ENCODE peak calls at places on chromosomes 5 and 9, in six cellular contexts. Y, K, Q, D, I and W are unnamed samples.

GRCh38 chr9:131854906-131855504 is 115.1 kb upstream of the RAPGEF1 start:
- DNase-seq in I (no peak), Y (no peak), K (peak; percentile 60), D (no peak), Q (no peak), W (no peak)

GRCh38 chr5:71601222-71602026 is 14.3 kb downstream of the MCCC2 start:
- DNase-seq in I (no peak), Y (no peak), D (peak; percentile 51), K (peak; percentile 98), Q (peak; percentile 75), W (no peak)

GRCh38 chr9:131676431-131676972 is 63.4 kb downstream of the RAPGEF1 start:
- DNase-seq in I (no peak), K (no peak), D (no peak), Q (no peak), Y (no peak), W (no peak)

GRCh38 chr9:107360098-107360497 is 77.0 kb downstream of the RAD23B start:
- DNase-seq in K (no peak), Y (no peak), I (no peak), D (no peak), Q (no peak), W (no peak)

GRCh38 chr5:98307811-98308210 is 465.7 kb upstream of the RGMB start:
- DNase-seq in Q (no peak), D (no peak), I (no peak), Y (no peak), K (peak; percentile 60), W (no peak)

GRCh38 chr5:33649801-33650482 is 209.2 kb downstream of the TARS1 start:
- DNase-seq in D (no peak), Y (no peak), I (no peak), K (peak; percentile 85), Q (no peak), W (no peak)

GRCh38 chr5:91132552-91132951 is 250.6 kb downstream of the ARRDC3 start:
- DNase-seq in D (no peak), K (no peak), I (no peak), Y (no peak), Q (no peak), W (no peak)

GRCh38 chr9:100498592-100498991 is 25.6 kb downstream of the TMEFF1 start:
- DNase-seq in Q (no peak), I (no peak), K (peak; percentile 50), Y (no peak), D (no peak), W (no peak)

GRCh38 chr9:131405429-131405828 is 11.5 kb downstream of the PRRC2B start:
- DNase-seq in Q (no peak), Y (no peak), K (peak; percentile 62), D (no peak), I (no peak), W (no peak)

GRCh38 chr9:117926031-117926655 is 221.9 kb downstream of the TLR4 start:
- DNase-seq in Q (no peak), Y (no peak), I (no peak), D (no peak), K (no peak), W (no peak)

GRCh38 chr9:37904647-37905505 is 949 bp upstream of the SLC25A51 start:
- DNase-seq in Q (no peak), I (no peak), Y (no peak), D (no peak), K (peak; percentile 78), W (no peak)

GRCh38 chr9:86280580-86280979 is 1.8 kb downstream of the ISCA1 start:
- DNase-seq in Y (no peak), D (no peak), I (no peak), Q (no peak), K (no peak), W (no peak)

GRCh38 chr5:33336911-33337620 is 103.7 kb upstream of the TARS1 start:
- DNase-seq in I (no peak), Y (no peak), Q (no peak), D (no peak), K (peak; percentile 44), W (no peak)

GRCh38 chr9:104895572-104895971 is 32.4 kb downstream of the ABCA1 start:
- DNase-seq in D (no peak), Y (no peak), Q (no peak), K (peak; percentile 63), I (no peak), W (no peak)

GRCh38 chr5:39005566-39006232 is 68.5 kb downstream of the RICTOR start:
- DNase-seq in Y (no peak), D (no peak), Q (no peak), I (no peak), K (peak; percentile 69), W (no peak)

GRCh38 chr5:41413067-41413466 is 97.3 kb downstream of the PLCXD3 start:
- DNase-seq in Q (no peak), Y (no peak), K (no peak), D (no peak), I (no peak), W (no peak)

GRCh38 chr5:176157656-176158055 is 80.6 kb upstream of the SIMC1 start:
- DNase-seq in Y (no peak), Q (no peak), I (no peak), D (no peak), K (no peak), W (no peak)

GRCh38 chr9:35673998-35674361 is 252 bp downstream of the CA9 start:
- DNase-seq in Y (no peak), Q (no peak), K (no peak), I (no peak), D (no peak), W (no peak)

GRCh38 chr5:159224471-159224870 is 15.1 kb upstream of the RNF145 start:
- DNase-seq in Q (no peak), K (no peak), D (no peak), Y (no peak), I (no peak), W (no peak)

GRCh38 chr5:147939431-147940114 is 33.2 kb upstream of the C5orf46 start:
- DNase-seq in D (no peak), Q (no peak), I (peak; percentile 86), Y (no peak), K (no peak), W (no peak)

GRCh38 chr5:173454764-173455598 is 126.8 kb upstream of the STC2 start:
- DNase-seq in I (no peak), K (peak; percentile 96), D (peak; percentile 71), Q (no peak), Y (peak; percentile 47), W (no peak)

GRCh38 chr5:179191506-179192184 is 131.5 kb downstream of the ZNF354C start:
- DNase-seq in I (no peak), D (no peak), Q (no peak), Y (no peak), K (no peak), W (no peak)

GRCh38 chr9:136551401-136552116 is 5.7 kb upstream of the NOTCH1 start:
- DNase-seq in Q (peak; percentile 89), Y (peak; percentile 84), K (peak; percentile 42), D (peak; percentile 85), I (no peak), W (no peak)

GRCh38 chr5:154491951-154492350 is 13.9 kb upstream of the HAND1 start:
- DNase-seq in Q (no peak), K (no peak), D (no peak), Y (no peak), I (no peak), W (no peak)

GRCh38 chr5:109744261-109744660 is 54.5 kb downstream of the MAN2A1 start:
- DNase-seq in D (no peak), Y (no peak), K (no peak), I (no peak), Q (no peak), W (no peak)

GRCh38 chr9:110105107-110105506 is 102.9 kb downstream of the C9orf152 start:
- DNase-seq in Y (no peak), I (no peak), D (no peak), K (peak; percentile 93), Q (no peak), W (no peak)

GRCh38 chr9:107246259-107247254 is 36.5 kb upstream of the RAD23B start:
- DNase-seq in I (no peak), D (no peak), Q (no peak), Y (no peak), K (no peak), W (no peak)

GRCh38 chr5:144142030-144142825 is 28.2 kb downstream of the YIPF5 start:
- DNase-seq in I (peak; percentile 65), Q (no peak), K (peak; percentile 75), Y (no peak), D (no peak), W (no peak)

GRCh38 chr5:178768371-178769260 is 38.2 kb upstream of the ZNF354A start:
- DNase-seq in D (no peak), I (no peak), Y (no peak), K (no peak), Q (peak; percentile 37), W (no peak)

GRCh38 chr5:178287791-178288105 is 55.1 kb upstream of the PHYKPL start:
- DNase-seq in Q (no peak), Y (no peak), D (peak; percentile 11), I (no peak), K (no peak), W (no peak)

GRCh38 chr5:140417235-140417634 is 15.6 kb downstream of the ANKHD1 start:
- DNase-seq in K (no peak), Q (no peak), Y (no peak), D (no peak), I (no peak), W (no peak)

GRCh38 chr9:126327016-126327749 is 554 bp downstream of the MVB12B start:
- DNase-seq in D (no peak), Y (peak; percentile 71), Q (no peak), I (peak; percentile 34), K (no peak), W (no peak)

GRCh38 chr9:88651682-88652633 is 117.0 kb downstream of the NXNL2 start:
- DNase-seq in Y (no peak), I (no peak), K (peak; percentile 97), Q (peak; percentile 88), D (peak; percentile 93), W (no peak)

GRCh38 chr5:174271316-174271715 is 225.8 kb downstream of the NSG2 start:
- DNase-seq in Q (no peak), D (no peak), Y (no peak), K (no peak), I (peak; percentile 45), W (no peak)

GRCh38 chr5:108046955-108047670 is 334.8 kb downstream of the FBXL17 start:
- DNase-seq in K (no peak), Q (no peak), I (no peak), Y (no peak), D (no peak), W (no peak)

GRCh38 chr5:76099286-76099702 is 16.1 kb downstream of the SV2C start:
- DNase-seq in Q (no peak), Y (no peak), D (no peak), K (no peak), I (no peak), W (no peak)

GRCh38 chr5:144048254-144048856 is 122.1 kb downstream of the YIPF5 start:
- DNase-seq in Q (no peak), D (no peak), Y (no peak), K (no peak), I (no peak), W (no peak)

GRCh38 chr5:155259648-155260047 is 246.1 kb downstream of the KIF4B start:
- DNase-seq in I (no peak), Q (no peak), K (no peak), Y (no peak), D (no peak), W (no peak)